ENCODE peak calls at places on chromosome 7, in five cellular contexts. V is brain microvascular endothelial cell, L is fibroblast of the conjunctiva, Q is globus pallidus, U is iris pigment epithelial cell. F is an unnamed sample.

GRCh38 chr7:12423355-12423994 is 19.8 kb upstream of the VWDE start:
- DNase-seq in U (peak; percentile 88), L (peak; percentile 38), V (no peak), Q (no peak), F (peak; percentile 90)

GRCh38 chr7:2214636-2215035 is 18.1 kb downstream of the MAD1L1 start:
- DNase-seq in L (no peak), U (no peak), Q (no peak), V (no peak), F (no peak)

GRCh38 chr7:17601921-17602320 is 303.5 kb downstream of the AHR start:
- DNase-seq in L (no peak), U (no peak), V (no peak), Q (no peak), F (peak; percentile 46)

GRCh38 chr7:95066736-95067530 is 159.5 kb downstream of the PPP1R9A start:
- DNase-seq in Q (no peak), L (no peak), U (peak; percentile 30), V (peak; percentile 63), F (peak; percentile 53)

GRCh38 chr7:82389847-82390246 is 53.7 kb downstream of the CACNA2D1 start:
- DNase-seq in Q (no peak), V (peak; percentile 9), L (no peak), U (no peak), F (no peak)

GRCh38 chr7:40244226-40244625 is 109.4 kb downstream of the SUGCT start:
- DNase-seq in U (no peak), L (no peak), Q (no peak), V (no peak), F (no peak)

GRCh38 chr7:110432061-110432553 is 658.8 kb upstream of the LRRN3 start:
- DNase-seq in U (no peak), V (no peak), L (no peak), Q (no peak), F (no peak)

GRCh38 chr7:132311747-132312146 is 264.5 kb downstream of the PLXNA4 start:
- DNase-seq in U (no peak), L (no peak), V (no peak), Q (no peak), F (no peak)

GRCh38 chr7:30594055-30594539 is 581 bp upstream of the GARS1 start:
- DNase-seq in Q (no peak), U (peak; percentile 38), V (peak; percentile 16), L (no peak), F (peak; percentile 60)

GRCh38 chr7:103059471-103059870 is 15.1 kb downstream of the FBXL13 start:
- DNase-seq in Q (no peak), L (no peak), V (no peak), U (peak; percentile 9), F (no peak)

GRCh38 chr7:74066626-74067025 is 17.0 kb upstream of the LIMK1 start:
- DNase-seq in U (no peak), Q (no peak), V (no peak), L (no peak), F (no peak)

GRCh38 chr7:29196191-29196590 is 1.6 kb downstream of the CHN2 start:
- DNase-seq in V (no peak), U (no peak), Q (no peak), L (no peak), F (no peak)

GRCh38 chr7:124813962-124814798 is 48.6 kb upstream of the GPR37 start:
- DNase-seq in Q (no peak), V (no peak), U (no peak), L (no peak), F (no peak)

GRCh38 chr7:123293710-123294109 is 93.9 kb upstream of the SLC13A1 start:
- DNase-seq in V (no peak), U (no peak), Q (no peak), L (no peak), F (no peak)

GRCh38 chr7:132353902-132354301 is 222.4 kb downstream of the PLXNA4 start:
- DNase-seq in L (no peak), Q (no peak), V (no peak), U (no peak), F (no peak)

GRCh38 chr7:47901542-47901941 is 46.7 kb downstream of the PKD1L1 start:
- DNase-seq in U (peak; percentile 49), V (peak; percentile 50), L (no peak), Q (no peak), F (peak; percentile 68)

GRCh38 chr7:106125417-106125816 is 13.3 kb upstream of the SYPL1 start:
- DNase-seq in U (no peak), L (no peak), Q (no peak), V (no peak), F (no peak)

GRCh38 chr7:140769852-140770251 is 73.3 kb downstream of the NDUFB2 start:
- DNase-seq in Q (no peak), V (no peak), U (no peak), L (no peak), F (no peak)

GRCh38 chr7:156827587-156828203 is 65.3 kb downstream of the LMBR1 start:
- DNase-seq in Q (no peak), U (peak; percentile 41), L (peak; percentile 27), V (peak; percentile 9), F (peak; percentile 42)

GRCh38 chr7:148478551-148478950 is 112.0 kb upstream of the C7orf33 start:
- DNase-seq in V (no peak), Q (no peak), L (no peak), U (no peak), F (no peak)

GRCh38 chr7:12110425-12110824 is 100.7 kb upstream of the TMEM106B start:
- DNase-seq in V (no peak), L (no peak), U (no peak), Q (no peak), F (no peak)

GRCh38 chr7:99005776-99006175 is 127.4 kb downstream of the TRRAP start:
- DNase-seq in U (no peak), V (no peak), Q (peak; percentile 19), L (no peak), F (no peak)

GRCh38 chr7:100406767-100407166 is 21.7 kb downstream of the ZCWPW1 start:
- DNase-seq in Q (no peak), V (peak; percentile 31), L (no peak), U (peak; percentile 75), F (peak; percentile 46)

GRCh38 chr7:130529417-130529816 is 37.5 kb downstream of the MEST start:
- DNase-seq in V (no peak), Q (no peak), L (no peak), U (peak; percentile 43), F (no peak)

GRCh38 chr7:55555160-55555559 is 17.1 kb downstream of the VOPP1 start:
- DNase-seq in U (no peak), V (no peak), Q (no peak), L (no peak), F (no peak)

GRCh38 chr7:18607025-18607424 is 111.5 kb downstream of the HDAC9 start:
- DNase-seq in V (no peak), L (peak; percentile 4), U (peak; percentile 73), Q (no peak), F (peak; percentile 49)

GRCh38 chr7:134454277-134454676 is 4.6 kb downstream of the AKR1B1 start:
- DNase-seq in V (no peak), Q (peak; percentile 33), U (peak; percentile 68), L (no peak), F (no peak)

GRCh38 chr7:49866076-49866735 is 92.8 kb downstream of the VWC2 start:
- DNase-seq in U (no peak), V (no peak), Q (no peak), L (no peak), F (no peak)

GRCh38 chr7:73539709-73540108 is 17.6 kb upstream of the BAZ1B start:
- DNase-seq in V (no peak), U (no peak), Q (no peak), L (no peak), F (no peak)

GRCh38 chr7:360454-361100 is 70.6 kb downstream of the FOXL3 start:
- DNase-seq in U (no peak), Q (no peak), L (no peak), V (no peak), F (no peak)

GRCh38 chr7:107446531-107446930 is 23.3 kb upstream of the GPR22 start:
- DNase-seq in L (no peak), V (peak; percentile 53), U (peak; percentile 59), Q (no peak), F (peak; percentile 72)

GRCh38 chr7:91151916-91152315 is 112.3 kb upstream of the FZD1 start:
- DNase-seq in V (no peak), U (no peak), Q (no peak), L (no peak), F (no peak)

GRCh38 chr7:47361746-47362215 is 220.1 kb downstream of the TNS3 start:
- DNase-seq in Q (no peak), U (peak; percentile 89), V (peak; percentile 78), L (peak; percentile 49), F (peak; percentile 91)

GRCh38 chr7:96589038-96589437 is 120.6 kb downstream of the SEM1 start:
- DNase-seq in L (no peak), V (no peak), Q (no peak), U (no peak), F (no peak)

F was measured in ELR.